ENCODE peak calls at places on chromosomes 13 and 19, in four cellular contexts. U, P, F and O are unnamed samples.

GRCh38 chr19:45027371-45027770 is 11.5 kb upstream of the CLASRP start:
- DNase-seq in U (no peak), P (no peak), F (no peak), O (no peak)

GRCh38 chr13:101144808-101145419 is 271.4 kb downstream of the NALCN start:
- DNase-seq in U (peak), P (peak), F (no peak), O (no peak)

GRCh38 chr19:19538077-19538764 is at the start of gene CILP2:
- DNase-seq in U (peak), P (no peak), F (peak), O (no peak)

GRCh38 chr19:45581576-45581975 is 3.0 kb downstream of the OPA3 start:
- DNase-seq in U (no peak), P (no peak), F (no peak), O (no peak)

GRCh38 chr13:92590503-92590908 is 636.1 kb upstream of the GPC6 start:
- DNase-seq in U (peak), P (no peak), F (no peak), O (no peak)

GRCh38 chr19:43560687-43561086 is 14.6 kb downstream of the XRCC1 start:
- DNase-seq in U (no peak), P (no peak), F (no peak), O (no peak)

GRCh38 chr19:11155373-11156120 is at the start of gene SPC24:
- DNase-seq in U (peak), P (peak), F (peak), O (peak)

GRCh38 chr19:51754106-51754505 is 2.4 kb upstream of the FPR1 start:
- DNase-seq in U (no peak), P (no peak), F (no peak), O (no peak)

GRCh38 chr19:13766095-13766481 is 1.8 kb downstream of the MRI1 start:
- DNase-seq in U (no peak), P (no peak), F (no peak), O (no peak)

GRCh38 chr13:59450218-59450617 is 713.5 kb downstream of the DIAPH3 start:
- DNase-seq in U (no peak), P (no peak), F (no peak), O (no peak)

GRCh38 chr19:531009-531752 is 379 bp upstream of the CDC34 start:
- DNase-seq in U (peak), P (peak), F (peak), O (peak)

GRCh38 chr13:111636804-111637203 is 316.4 kb downstream of the TEX29 start:
- DNase-seq in U (no peak), P (no peak), F (no peak), O (no peak)

GRCh38 chr19:16266586-16266942 is 58.1 kb upstream of the KLF2 start:
- DNase-seq in U (no peak), P (no peak), F (peak), O (no peak)

GRCh38 chr19:38009650-38010229 is 102.7 kb downstream of the SIPA1L3 start:
- DNase-seq in U (no peak), P (no peak), F (no peak), O (no peak)

GRCh38 chr19:38055655-38056521 is 148.9 kb downstream of the SIPA1L3 start:
- DNase-seq in U (peak), P (no peak), F (no peak), O (no peak)

GRCh38 chr13:42970824-42971669 is 21.0 kb downstream of the EPSTI1 start:
- DNase-seq in U (no peak), P (no peak), F (peak), O (no peak)

GRCh38 chr19:30718728-30719127 is 346.5 kb downstream of the ZNF536 start:
- DNase-seq in U (no peak), P (no peak), F (no peak), O (no peak)

GRCh38 chr13:77928909-77929308 is 10.3 kb upstream of the EDNRB start:
- DNase-seq in U (no peak), P (no peak), F (no peak), O (no peak)

GRCh38 chr13:50893211-50893852 is 16.3 kb upstream of the RNASEH2B start:
- DNase-seq in U (no peak), P (no peak), F (no peak), O (no peak)

GRCh38 chr19:11813801-11814706 is at the start of gene ZNF440:
- DNase-seq in U (peak), P (peak), F (peak), O (peak)

GRCh38 chr19:19186742-19187141 is 5.2 kb downstream of the BORCS8 start:
- DNase-seq in U (no peak), P (no peak), F (no peak), O (no peak)

GRCh38 chr13:78600317-78600899 is 2.9 kb downstream of the POU4F1 start:
- DNase-seq in U (no peak), P (no peak), F (no peak), O (no peak)

GRCh38 chr19:14404322-14404721 is 14.8 kb downstream of the DDX39A start:
- DNase-seq in U (peak), P (no peak), F (no peak), O (no peak)

GRCh38 chr13:22082437-22083100 is 411.7 kb downstream of the FGF9 start:
- DNase-seq in U (no peak), P (no peak), F (no peak), O (no peak)

GRCh38 chr13:32445461-32445860 is 17.5 kb upstream of the N4BP2L1 start:
- DNase-seq in U (no peak), P (no peak), F (no peak), O (no peak)

GRCh38 chr19:4557971-4558941 is 1.2 kb downstream of the SEMA6B start:
- DNase-seq in U (peak), P (no peak), F (peak), O (no peak)

GRCh38 chr19:41688098-41688497 is at the start of gene CEACAM7:
- DNase-seq in U (no peak), P (no peak), F (no peak), O (no peak)

GRCh38 chr19:15595069-15595468 is 19.9 kb upstream of the CYP4F8 start:
- DNase-seq in U (no peak), P (no peak), F (no peak), O (no peak)

GRCh38 chr13:53460776-53461175 is 432.2 kb downstream of the OLFM4 start:
- DNase-seq in U (no peak), P (no peak), F (no peak), O (no peak)

GRCh38 chr19:6774821-6775707 is 2.6 kb downstream of the VAV1 start:
- DNase-seq in U (no peak), P (no peak), F (no peak), O (no peak)

GRCh38 chr13:25980255-25980654 is 71.6 kb downstream of the SHISA2 start:
- DNase-seq in U (no peak), P (no peak), F (no peak), O (no peak)

GRCh38 chr13:32676242-32676641 is 90.0 kb downstream of the PDS5B start:
- DNase-seq in U (no peak), P (no peak), F (no peak), O (no peak)

GRCh38 chr13:41696163-41697003 is 239.0 kb downstream of the RGCC start:
- DNase-seq in U (no peak), P (no peak), F (no peak), O (no peak)

GRCh38 chr19:49020342-49020741 is 3.5 kb upstream of the LHB start:
- DNase-seq in U (no peak), P (no peak), F (no peak), O (no peak)

GRCh38 chr13:72983085-72983768 is 75.6 kb upstream of the KLF5 start:
- DNase-seq in U (no peak), P (no peak), F (no peak), O (no peak)

GRCh38 chr19:33616857-33617256 is 4.9 kb upstream of the CHST8 start:
- DNase-seq in U (no peak), P (no peak), F (no peak), O (no peak)